ENCODE peak calls at places on chromosomes 7 and 10, in eight cellular contexts. One of them, this sample, is unnamed.

GRCh38 chr10:71587941-71588573 is 131.5 kb downstream of the C10orf105 start:
- DNase-seq in body of pancreas: no peak
- DNase-seq in upper lobe of left lung: no peak
- DNase-seq in transverse colon: no peak
- DNase-seq in SJCRH30: no peak
- DNase-seq in IMR-90: no peak
- DNase-seq in K562: no peak
- DNase-seq in uterus: no peak
- DNase-seq in this sample: no peak

GRCh38 chr7:150946826-150947750 is 31.0 kb downstream of the KCNH2 start:
- DNase-seq in body of pancreas: no peak
- DNase-seq in upper lobe of left lung: no peak
- DNase-seq in transverse colon: no peak
- DNase-seq in SJCRH30: no peak
- DNase-seq in IMR-90: no peak
- DNase-seq in K562: no peak
- DNase-seq in uterus: no peak
- DNase-seq in this sample: no peak

GRCh38 chr10:50641636-50642035 is 17.9 kb upstream of the SGMS1 start:
- DNase-seq in body of pancreas: no peak
- DNase-seq in upper lobe of left lung: no peak
- DNase-seq in transverse colon: no peak
- DNase-seq in SJCRH30: no peak
- DNase-seq in IMR-90: no peak
- DNase-seq in K562: no peak
- DNase-seq in uterus: no peak
- DNase-seq in this sample: no peak

GRCh38 chr7:106367018-106367420 is 82.2 kb upstream of the NAMPT start:
- DNase-seq in body of pancreas: no peak
- DNase-seq in upper lobe of left lung: peak; percentile 42
- DNase-seq in transverse colon: no peak
- DNase-seq in SJCRH30: peak; percentile 18
- DNase-seq in IMR-90: peak; percentile 22
- DNase-seq in K562: no peak
- DNase-seq in uterus: no peak
- DNase-seq in this sample: no peak

GRCh38 chr7:130419652-130420051 is 21.2 kb downstream of the CEP41 start:
- DNase-seq in body of pancreas: no peak
- DNase-seq in upper lobe of left lung: no peak
- DNase-seq in transverse colon: no peak
- DNase-seq in SJCRH30: no peak
- DNase-seq in IMR-90: peak; percentile 6
- DNase-seq in K562: no peak
- DNase-seq in uterus: no peak
- DNase-seq in this sample: no peak

GRCh38 chr7:141071260-141071854 is 2.5 kb upstream of the TMEM178B start:
- DNase-seq in body of pancreas: peak; percentile 41
- DNase-seq in upper lobe of left lung: no peak
- DNase-seq in transverse colon: peak; percentile 10
- DNase-seq in SJCRH30: peak; percentile 66
- DNase-seq in IMR-90: no peak
- DNase-seq in K562: peak; percentile 51
- DNase-seq in uterus: peak; percentile 42
- DNase-seq in this sample: peak; percentile 35

GRCh38 chr10:23540401-23540800 is 101.5 kb downstream of the OTUD1 start:
- DNase-seq in body of pancreas: no peak
- DNase-seq in upper lobe of left lung: no peak
- DNase-seq in transverse colon: no peak
- DNase-seq in SJCRH30: no peak
- DNase-seq in IMR-90: no peak
- DNase-seq in K562: no peak
- DNase-seq in uterus: no peak
- DNase-seq in this sample: no peak

GRCh38 chr7:7851991-7852390 is 116.6 kb upstream of the GLCCI1 start:
- DNase-seq in body of pancreas: no peak
- DNase-seq in upper lobe of left lung: no peak
- DNase-seq in transverse colon: no peak
- DNase-seq in SJCRH30: no peak
- DNase-seq in IMR-90: no peak
- DNase-seq in K562: no peak
- DNase-seq in uterus: no peak
- DNase-seq in this sample: no peak

GRCh38 chr7:81447351-81447952 is 322.4 kb downstream of the HGF start:
- DNase-seq in body of pancreas: peak; percentile 11
- DNase-seq in upper lobe of left lung: no peak
- DNase-seq in transverse colon: peak; percentile 16
- DNase-seq in SJCRH30: peak; percentile 79
- DNase-seq in IMR-90: peak; percentile 70
- DNase-seq in K562: no peak
- DNase-seq in uterus: no peak
- DNase-seq in this sample: no peak

GRCh38 chr7:5631185-5631584 is 150.3 kb downstream of the RNF216 start:
- DNase-seq in body of pancreas: no peak
- DNase-seq in upper lobe of left lung: no peak
- DNase-seq in transverse colon: no peak
- DNase-seq in SJCRH30: no peak
- DNase-seq in IMR-90: no peak
- DNase-seq in K562: no peak
- DNase-seq in uterus: no peak
- DNase-seq in this sample: no peak

GRCh38 chr7:18341756-18342155 is 153.8 kb upstream of the HDAC9 start:
- DNase-seq in body of pancreas: no peak
- DNase-seq in upper lobe of left lung: no peak
- DNase-seq in transverse colon: no peak
- DNase-seq in SJCRH30: no peak
- DNase-seq in IMR-90: no peak
- DNase-seq in K562: no peak
- DNase-seq in uterus: no peak
- DNase-seq in this sample: no peak

GRCh38 chr7:98323597-98324322 is 42.3 kb downstream of the BRI3 start:
- DNase-seq in body of pancreas: no peak
- DNase-seq in upper lobe of left lung: no peak
- DNase-seq in transverse colon: no peak
- DNase-seq in SJCRH30: peak; percentile 90
- DNase-seq in IMR-90: peak; percentile 31
- DNase-seq in K562: no peak
- DNase-seq in uterus: no peak
- DNase-seq in this sample: no peak

GRCh38 chr10:13180788-13181187 is 19.4 kb downstream of the MCM10 start:
- DNase-seq in body of pancreas: no peak
- DNase-seq in upper lobe of left lung: no peak
- DNase-seq in transverse colon: no peak
- DNase-seq in SJCRH30: no peak
- DNase-seq in IMR-90: no peak
- DNase-seq in K562: no peak
- DNase-seq in uterus: no peak
- DNase-seq in this sample: no peak

GRCh38 chr7:144384071-144384470 is 19.4 kb downstream of the NOBOX start:
- DNase-seq in body of pancreas: no peak
- DNase-seq in upper lobe of left lung: no peak
- DNase-seq in transverse colon: peak; percentile 56
- DNase-seq in SJCRH30: no peak
- DNase-seq in IMR-90: no peak
- DNase-seq in K562: no peak
- DNase-seq in uterus: no peak
- DNase-seq in this sample: no peak

GRCh38 chr10:6267941-6268340 is 65.2 kb downstream of the PFKFB3 start:
- DNase-seq in body of pancreas: no peak
- DNase-seq in upper lobe of left lung: peak; percentile 58
- DNase-seq in transverse colon: no peak
- DNase-seq in SJCRH30: no peak
- DNase-seq in IMR-90: no peak
- DNase-seq in K562: no peak
- DNase-seq in uterus: no peak
- DNase-seq in this sample: no peak

GRCh38 chr10:101933976-101934375 is 90.4 kb upstream of the KCNIP2 start:
- DNase-seq in body of pancreas: no peak
- DNase-seq in upper lobe of left lung: no peak
- DNase-seq in transverse colon: no peak
- DNase-seq in SJCRH30: no peak
- DNase-seq in IMR-90: no peak
- DNase-seq in K562: no peak
- DNase-seq in uterus: no peak
- DNase-seq in this sample: no peak

GRCh38 chr10:94008526-94008925 is 14.8 kb downstream of the PLCE1 start:
- DNase-seq in body of pancreas: no peak
- DNase-seq in upper lobe of left lung: no peak
- DNase-seq in transverse colon: no peak
- DNase-seq in SJCRH30: no peak
- DNase-seq in IMR-90: no peak
- DNase-seq in K562: no peak
- DNase-seq in uterus: no peak
- DNase-seq in this sample: no peak

GRCh38 chr10:77251297-77252013 is 386.2 kb downstream of the KCNMA1 start:
- DNase-seq in body of pancreas: peak; percentile 34
- DNase-seq in upper lobe of left lung: peak; percentile 27
- DNase-seq in transverse colon: no peak
- DNase-seq in SJCRH30: peak; percentile 75
- DNase-seq in IMR-90: peak; percentile 62
- DNase-seq in K562: peak; percentile 34
- DNase-seq in uterus: no peak
- DNase-seq in this sample: no peak

GRCh38 chr7:28152594-28152993 is 28.0 kb downstream of the JAZF1 start:
- DNase-seq in body of pancreas: no peak
- DNase-seq in upper lobe of left lung: no peak
- DNase-seq in transverse colon: no peak
- DNase-seq in SJCRH30: no peak
- DNase-seq in IMR-90: no peak
- DNase-seq in K562: no peak
- DNase-seq in uterus: no peak
- DNase-seq in this sample: no peak
- H3K4me1 ChIP-seq in body of pancreas: peaks cover 52% of the 10 kb centered on the region
- H3K4me1 ChIP-seq in upper lobe of left lung: peaks cover 25% of the 10 kb centered on the region
- H3K4me1 ChIP-seq in transverse colon: peaks cover 43% of the 10 kb centered on the region
- H3K4me1 ChIP-seq in SJCRH30: no peaks in the 10 kb centered on the region
- H3K4me1 ChIP-seq in IMR-90: peaks cover 25% of the 10 kb centered on the region
- H3K4me1 ChIP-seq in K562: no peaks in the 10 kb centered on the region
- H3K4me1 ChIP-seq in uterus: no peaks in the 10 kb centered on the region
- H3K4me1 ChIP-seq in this sample: peaks cover 36% of the 10 kb centered on the region

GRCh38 chr10:99235872-99236626 is 397 bp upstream of the HPSE2 start:
- DNase-seq in body of pancreas: no peak
- DNase-seq in upper lobe of left lung: no peak
- DNase-seq in transverse colon: no peak
- DNase-seq in SJCRH30: no peak
- DNase-seq in IMR-90: no peak
- DNase-seq in K562: no peak
- DNase-seq in uterus: no peak
- DNase-seq in this sample: no peak
- H3K27ac ChIP-seq in body of pancreas: no peak overlapping the region
- H3K27ac ChIP-seq in upper lobe of left lung: no peak overlapping the region
- H3K27ac ChIP-seq in transverse colon: peak overlapping the region; percentile 5
- H3K27ac ChIP-seq in SJCRH30: no peak overlapping the region
- H3K27ac ChIP-seq in IMR-90: no peak overlapping the region
- H3K27ac ChIP-seq in K562: no peak overlapping the region
- H3K27ac ChIP-seq in uterus: peak overlapping the region; percentile 63
- H3K27ac ChIP-seq in this sample: no peak overlapping the region

GRCh38 chr7:45470031-45470430 is 104.1 kb upstream of the ADCY1 start:
- DNase-seq in body of pancreas: no peak
- DNase-seq in upper lobe of left lung: no peak
- DNase-seq in transverse colon: no peak
- DNase-seq in SJCRH30: no peak
- DNase-seq in IMR-90: no peak
- DNase-seq in K562: no peak
- DNase-seq in uterus: no peak
- DNase-seq in this sample: no peak
- H3K9me3 ChIP-seq in body of pancreas: no peaks in the 10 kb centered on the region
- H3K9me3 ChIP-seq in upper lobe of left lung: no peaks in the 10 kb centered on the region
- H3K9me3 ChIP-seq in transverse colon: no peaks in the 10 kb centered on the region
- H3K9me3 ChIP-seq in SJCRH30: no peaks in the 10 kb centered on the region
- H3K9me3 ChIP-seq in IMR-90: no peaks in the 10 kb centered on the region
- H3K9me3 ChIP-seq in K562: no peaks in the 10 kb centered on the region
- H3K9me3 ChIP-seq in uterus: no peaks in the 10 kb centered on the region
- H3K9me3 ChIP-seq in this sample: no peaks in the 10 kb centered on the region

DNA sequence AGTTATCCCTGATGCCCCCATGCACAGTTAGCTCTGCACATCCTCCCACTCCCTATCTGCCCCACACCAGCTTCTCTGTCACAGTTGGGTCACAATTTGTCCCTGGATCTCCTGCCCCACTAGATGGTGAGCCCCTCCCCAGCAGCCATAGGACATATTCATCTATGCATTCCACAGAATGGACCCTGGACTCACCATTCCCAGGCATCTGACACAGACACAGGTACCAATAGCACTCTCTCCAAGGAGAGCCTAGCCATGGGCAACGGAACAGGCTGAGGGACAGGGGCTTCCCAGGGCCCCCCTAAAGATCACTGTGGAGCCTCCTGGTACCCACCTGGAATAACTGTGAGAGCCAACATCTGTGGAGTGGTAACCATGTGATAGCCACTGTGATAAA is 34.7 kb upstream of the EEPD1 start:
- DNase-seq in body of pancreas: no peak
- DNase-seq in upper lobe of left lung: no peak
- DNase-seq in transverse colon: no peak
- DNase-seq in SJCRH30: no peak
- DNase-seq in IMR-90: no peak
- DNase-seq in K562: no peak
- DNase-seq in uterus: no peak
- DNase-seq in this sample: no peak
- H3K4me1 ChIP-seq in body of pancreas: peaks cover 16% of the 10 kb centered on the region
- H3K4me1 ChIP-seq in upper lobe of left lung: peaks cover 19% of the 10 kb centered on the region
- H3K4me1 ChIP-seq in transverse colon: peaks cover 44% of the 10 kb centered on the region
- H3K4me1 ChIP-seq in SJCRH30: no peaks in the 10 kb centered on the region
- H3K4me1 ChIP-seq in IMR-90: peaks cover 23% of the 10 kb centered on the region
- H3K4me1 ChIP-seq in K562: no peaks in the 10 kb centered on the region
- H3K4me1 ChIP-seq in uterus: peaks cover 10% of the 10 kb centered on the region
- H3K4me1 ChIP-seq in this sample: peaks cover 51% of the 10 kb centered on the region

DNA sequence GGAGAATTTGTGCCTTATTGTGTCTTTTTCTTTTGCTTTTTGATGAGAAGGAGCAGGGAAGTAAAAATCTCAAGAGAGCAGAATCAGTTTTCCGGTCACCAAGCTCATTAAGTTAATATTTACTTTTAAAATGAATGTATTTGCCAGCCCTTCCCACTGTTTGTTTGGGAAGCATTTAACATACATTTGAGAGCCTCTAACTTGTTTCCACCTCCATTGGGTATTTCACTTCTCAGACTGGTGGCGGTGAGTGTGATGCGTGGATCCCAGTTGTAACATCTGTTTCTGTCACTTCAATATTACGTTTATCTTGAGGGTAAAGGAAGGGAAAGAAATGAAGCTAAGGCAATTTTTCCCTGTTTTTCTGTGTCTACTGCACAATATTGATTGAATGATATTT is 22.8 kb downstream of the CDK14 start:
- DNase-seq in body of pancreas: no peak
- DNase-seq in upper lobe of left lung: no peak
- DNase-seq in transverse colon: no peak
- DNase-seq in SJCRH30: peak; percentile 72
- DNase-seq in IMR-90: no peak
- DNase-seq in K562: no peak
- DNase-seq in uterus: no peak
- DNase-seq in this sample: no peak
- H3K27ac ChIP-seq in body of pancreas: no peak overlapping the region
- H3K27ac ChIP-seq in upper lobe of left lung: no peak overlapping the region
- H3K27ac ChIP-seq in transverse colon: no peak overlapping the region
- H3K27ac ChIP-seq in SJCRH30: peak overlapping the region; percentile 17
- H3K27ac ChIP-seq in IMR-90: no peak overlapping the region
- H3K27ac ChIP-seq in K562: no peak overlapping the region
- H3K27ac ChIP-seq in uterus: no peak overlapping the region
- H3K27ac ChIP-seq in this sample: no peak overlapping the region

This sample was measured in CD4-positive, alpha-beta memory T cell.